ENCODE peak calls at places on chromosomes 7 and 10, in eight cellular contexts. I, O, J, Q, W, T, S and Y are unnamed samples.

GRCh38 chr7:84364708-84365107 is 170.1 kb upstream of the SEMA3A start:
- DNase-seq in O (no peak), S (no peak), J (no peak), W (no peak), I (no peak), Q (no peak), T (no peak), Y (no peak)

GRCh38 chr7:131602304-131602993 is 46.0 kb upstream of the PODXL start:
- DNase-seq in S (no peak), O (no peak), Q (no peak), T (no peak), I (no peak), W (no peak), J (no peak), Y (no peak)

GRCh38 chr10:129755075-129756020 is 208.7 kb downstream of the EBF3 start:
- DNase-seq in T (no peak), S (no peak), I (no peak), O (peak; percentile 5), Q (no peak), J (no peak), W (peak; percentile 49), Y (no peak)

GRCh38 chr7:135224027-135224426 is 9.6 kb upstream of the STRA8 start:
- DNase-seq in O (no peak), I (no peak), J (no peak), T (no peak), S (no peak), Q (no peak), W (no peak), Y (no peak)

GRCh38 chr10:6313107-6313895 is 110.6 kb downstream of the PFKFB3 start:
- DNase-seq in T (no peak), I (no peak), Q (no peak), W (no peak), O (no peak), J (no peak), S (no peak), Y (no peak)

GRCh38 chr10:80382989-80383388 is 25.4 kb upstream of the PRXL2A start:
- DNase-seq in I (no peak), S (peak; percentile 69), J (no peak), O (peak; percentile 41), W (no peak), T (peak; percentile 51), Q (no peak), Y (peak; percentile 52)

GRCh38 chr10:88129013-88129412 is 265.6 kb downstream of the PTEN start:
- DNase-seq in I (no peak), Q (no peak), T (no peak), W (no peak), O (no peak), S (no peak), J (peak; percentile 72), Y (no peak)

GRCh38 chr10:3424102-3424803 is 251.7 kb upstream of the PITRM1 start:
- DNase-seq in I (peak; percentile 75), Q (no peak), W (peak; percentile 72), O (no peak), S (no peak), J (peak; percentile 18), T (no peak), Y (no peak)

GRCh38 chr10:30463944-30464451 is 30.0 kb downstream of the MAP3K8 start:
- DNase-seq in S (no peak), W (no peak), J (no peak), T (no peak), O (no peak), I (no peak), Q (no peak), Y (no peak)

GRCh38 chr7:44251851-44252250 is 51.1 kb downstream of the YKT6 start:
- DNase-seq in S (no peak), Q (no peak), J (no peak), O (no peak), T (no peak), I (no peak), W (no peak), Y (no peak)

GRCh38 chr10:16360425-16360824 is 76.4 kb upstream of the PTER start:
- DNase-seq in I (no peak), Q (no peak), J (no peak), W (no peak), O (no peak), T (no peak), S (no peak), Y (no peak)

GRCh38 chr7:134954197-134955082 is 31.9 kb upstream of the AGBL3 start:
- DNase-seq in I (no peak), S (no peak), J (no peak), W (no peak), Q (no peak), O (no peak), T (no peak), Y (no peak)

GRCh38 chr10:118522791-118523498 is 72.5 kb downstream of the PRLHR start:
- DNase-seq in W (no peak), I (no peak), O (no peak), T (no peak), Q (no peak), S (no peak), J (no peak), Y (no peak)

DNA sequence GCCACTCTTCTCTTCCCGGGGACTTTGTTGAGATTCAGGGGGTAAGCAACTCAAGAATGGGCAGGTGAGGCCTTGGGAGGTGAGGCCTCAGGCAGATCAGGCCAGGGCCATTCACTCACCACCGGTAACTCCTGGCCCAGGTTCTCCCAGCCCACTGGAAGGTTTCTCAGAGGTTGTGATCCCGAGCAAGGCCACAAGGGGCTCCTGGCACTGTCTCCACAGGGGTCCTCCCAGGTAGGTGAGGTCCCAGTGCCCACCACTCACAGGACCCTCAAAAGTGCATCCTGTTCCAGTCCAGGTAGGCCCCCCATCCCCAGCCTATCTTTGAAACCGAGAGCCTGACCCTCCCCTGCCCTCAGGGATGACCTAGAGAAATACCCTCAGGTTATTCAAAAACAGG is 236.1 kb downstream of the BUB3 start:
- DNase-seq in I (no peak), S (no peak), J (no peak), W (no peak), Q (no peak), T (no peak), O (no peak), Y (no peak)
- TF ChIP-seq CTCF in I (no peak), S (no peak), J (no peak), W (no peak), Q (no peak), T (no peak), O (no peak), Y (no peak)

GRCh38 chr10:22978918-22979317 is 51.1 kb downstream of the ARMC3 start:
- DNase-seq in W (no peak), I (no peak), T (no peak), S (no peak), O (no peak), Q (no peak), J (no peak), Y (no peak)

GRCh38 chr10:22988581-22989360 is 60.9 kb downstream of the ARMC3 start:
- DNase-seq in Q (no peak), J (peak; percentile 32), S (peak; percentile 81), O (peak; percentile 65), I (peak; percentile 27), T (peak; percentile 65), W (no peak), Y (peak; percentile 79)

GRCh38 chr10:22980822-22981221 is 53.0 kb downstream of the ARMC3 start:
- DNase-seq in I (no peak), Q (no peak), T (no peak), O (no peak), W (no peak), S (no peak), J (no peak), Y (no peak)

GRCh38 chr10:22986771-22987542 is 59.1 kb downstream of the ARMC3 start:
- DNase-seq in T (no peak), Q (no peak), I (no peak), S (no peak), J (no peak), O (no peak), W (no peak), Y (no peak)

DNA sequence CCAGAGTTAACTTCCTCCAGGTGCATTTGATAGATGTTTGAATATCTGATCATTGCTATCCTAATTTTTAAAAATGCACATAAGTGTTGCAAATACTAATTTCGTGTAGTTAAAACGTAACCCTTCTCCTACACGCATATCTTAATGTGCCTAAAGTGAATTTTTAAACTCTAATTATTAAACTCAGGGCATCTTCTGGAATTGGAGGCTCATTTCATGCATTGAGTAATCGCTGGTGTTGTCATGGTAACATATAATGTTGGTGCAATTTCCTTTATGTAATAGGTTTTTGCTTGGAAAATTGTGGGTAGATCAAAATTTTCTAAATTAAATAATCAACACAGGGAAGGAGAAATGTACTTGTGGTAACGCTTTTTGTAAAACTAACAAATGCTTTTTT is 56.2 kb downstream of the ARMC3 start:
- DNase-seq in S (no peak), W (no peak), I (no peak), T (no peak), O (no peak), J (no peak), Q (no peak), Y (no peak)
- H3K27me3 ChIP-seq in S (no peaks in the 10 kb centered on the region), W (no peaks in the 10 kb centered on the region), I (no peaks in the 10 kb centered on the region), T (no peaks in the 10 kb centered on the region), O (no peaks in the 10 kb centered on the region), J (no peaks in the 10 kb centered on the region), Q (no peaks in the 10 kb centered on the region), Y (no peaks in the 10 kb centered on the region)

DNA sequence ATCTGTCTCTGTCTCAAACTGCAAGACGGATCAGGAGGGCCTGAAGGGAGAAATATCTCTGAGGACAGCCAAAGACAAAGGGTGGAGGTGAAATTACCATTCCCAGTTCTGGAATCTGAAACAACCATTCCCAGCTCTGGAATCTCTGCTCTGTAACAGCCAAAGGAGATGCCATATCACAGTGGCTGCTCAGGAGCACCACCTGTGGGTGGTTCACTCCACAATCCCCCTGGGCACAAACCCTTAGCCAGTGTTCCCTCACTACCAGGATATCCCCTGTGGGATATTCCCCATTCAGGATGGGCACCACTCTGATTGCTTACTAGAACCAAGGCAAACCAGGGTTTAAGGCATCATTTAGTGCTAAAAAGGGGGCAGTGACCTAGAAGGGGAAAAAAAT is 199.0 kb downstream of the HTR7 start:
- DNase-seq in Q (no peak), W (no peak), S (no peak), O (no peak), T (no peak), I (no peak), J (no peak), Y (peak; percentile 7)
- TF ChIP-seq CTCF in Q (no peak), W (no peak), S (no peak), O (no peak), T (no peak), I (no peak), J (no peak), Y (peak; percentile 36)

GRCh38 chr7:158369290-158369689 is 218.3 kb downstream of the PTPRN2 start:
- DNase-seq in I (no peak), O (no peak), J (no peak), Q (no peak), W (no peak), S (no peak), T (no peak), Y (no peak)

GRCh38 chr7:158367634-158367982 is 220.0 kb downstream of the PTPRN2 start:
- DNase-seq in O (no peak), J (no peak), T (no peak), W (no peak), I (no peak), S (no peak), Q (no peak), Y (no peak)

GRCh38 chr7:158369866-158370265 is 217.8 kb downstream of the PTPRN2 start:
- DNase-seq in W (no peak), I (no peak), O (no peak), S (no peak), Q (no peak), T (no peak), J (no peak), Y (no peak)

GRCh38 chr7:158366916-158367633 is 220.5 kb downstream of the PTPRN2 start:
- DNase-seq in J (no peak), S (no peak), I (no peak), O (no peak), T (no peak), W (no peak), Q (no peak), Y (no peak)

GRCh38 chr7:158368449-158368848 is 219.2 kb downstream of the PTPRN2 start:
- DNase-seq in Q (no peak), J (no peak), O (no peak), S (no peak), T (no peak), I (no peak), W (no peak), Y (no peak)
- H3K27me3 ChIP-seq in Q (peaks cover 28% of the 10 kb centered on the region), J (no peaks in the 10 kb centered on the region), O (no peaks in the 10 kb centered on the region), S (no peaks in the 10 kb centered on the region), T (no peaks in the 10 kb centered on the region), I (peaks cover 31% of the 10 kb centered on the region), W (peaks cover 1% of the 10 kb centered on the region), Y (no peaks in the 10 kb centered on the region)